ENCODE peak calls at places on chromosomes 13 and 19, in five cellular contexts. One of them, this sample, is unnamed.

GRCh38 chr13:111853766-111854165 is 213.2 kb upstream of the SOX1 start:
- DNase-seq in CD8-positive, alpha-beta T cell: no peak
- DNase-seq in AG04450: no peak
- DNase-seq in tibial artery: peak
- DNase-seq in foreskin fibroblast: no peak
- DNase-seq in this sample: no peak

GRCh38 chr19:7505682-7506384 is 10.1 kb upstream of the ZNF358 start:
- DNase-seq in CD8-positive, alpha-beta T cell: no peak
- DNase-seq in AG04450: no peak
- DNase-seq in tibial artery: no peak
- DNase-seq in foreskin fibroblast: no peak
- DNase-seq in this sample: no peak

GRCh38 chr13:98978280-98978679 is 416 bp upstream of the DOCK9 start:
- DNase-seq in CD8-positive, alpha-beta T cell: no peak
- DNase-seq in AG04450: peak
- DNase-seq in tibial artery: no peak
- DNase-seq in foreskin fibroblast: peak
- DNase-seq in this sample: peak

GRCh38 chr19:48487944-48488343 is 18.8 kb downstream of the CYTH2 start:
- DNase-seq in CD8-positive, alpha-beta T cell: no peak
- DNase-seq in AG04450: no peak
- DNase-seq in tibial artery: peak
- DNase-seq in foreskin fibroblast: peak
- DNase-seq in this sample: no peak

GRCh38 chr19:17061691-17062090 is 13.6 kb downstream of the HAUS8 start:
- DNase-seq in CD8-positive, alpha-beta T cell: no peak
- DNase-seq in AG04450: no peak
- DNase-seq in tibial artery: no peak
- DNase-seq in foreskin fibroblast: no peak
- DNase-seq in this sample: no peak

GRCh38 chr19:19105365-19106060 is 32.8 kb downstream of the TMEM161A start:
- DNase-seq in CD8-positive, alpha-beta T cell: no peak
- DNase-seq in AG04450: no peak
- DNase-seq in tibial artery: no peak
- DNase-seq in foreskin fibroblast: peak
- DNase-seq in this sample: no peak

GRCh38 chr13:50531917-50532899 is 311.3 kb downstream of the DLEU7 start:
- DNase-seq in CD8-positive, alpha-beta T cell: no peak
- DNase-seq in AG04450: no peak
- DNase-seq in tibial artery: no peak
- DNase-seq in foreskin fibroblast: no peak
- DNase-seq in this sample: no peak

GRCh38 chr19:28715157-28715556 is 497.8 kb downstream of the UQCRFS1 start:
- DNase-seq in CD8-positive, alpha-beta T cell: no peak
- DNase-seq in AG04450: no peak
- DNase-seq in tibial artery: no peak
- DNase-seq in foreskin fibroblast: no peak
- DNase-seq in this sample: no peak

GRCh38 chr13:45074721-45075120 is 45.6 kb upstream of the GTF2F2 start:
- DNase-seq in CD8-positive, alpha-beta T cell: no peak
- DNase-seq in AG04450: no peak
- DNase-seq in tibial artery: no peak
- DNase-seq in foreskin fibroblast: no peak
- DNase-seq in this sample: no peak

GRCh38 chr19:42253245-42254082 is 1.5 kb downstream of the ERF start:
- DNase-seq in CD8-positive, alpha-beta T cell: peak
- DNase-seq in AG04450: no peak
- DNase-seq in tibial artery: peak
- DNase-seq in foreskin fibroblast: no peak
- DNase-seq in this sample: no peak

GRCh38 chr19:39308531-39309304 is 11.9 kb downstream of the LRFN1 start:
- DNase-seq in CD8-positive, alpha-beta T cell: no peak
- DNase-seq in AG04450: no peak
- DNase-seq in tibial artery: peak
- DNase-seq in foreskin fibroblast: no peak
- DNase-seq in this sample: no peak

GRCh38 chr13:41652735-41653361 is 195.5 kb downstream of the RGCC start:
- DNase-seq in CD8-positive, alpha-beta T cell: peak
- DNase-seq in AG04450: peak
- DNase-seq in tibial artery: no peak
- DNase-seq in foreskin fibroblast: peak
- DNase-seq in this sample: no peak

GRCh38 chr19:48344892-48345291 is 18.8 kb downstream of the TMEM143 start:
- DNase-seq in CD8-positive, alpha-beta T cell: no peak
- DNase-seq in AG04450: no peak
- DNase-seq in tibial artery: no peak
- DNase-seq in foreskin fibroblast: no peak
- DNase-seq in this sample: no peak

GRCh38 chr13:104015646-104016396 is 949.6 kb upstream of the SLC10A2 start:
- DNase-seq in CD8-positive, alpha-beta T cell: no peak
- DNase-seq in AG04450: peak
- DNase-seq in tibial artery: no peak
- DNase-seq in foreskin fibroblast: no peak
- DNase-seq in this sample: no peak

GRCh38 chr19:5057860-5058259 is 88.9 kb downstream of the KDM4B start:
- DNase-seq in CD8-positive, alpha-beta T cell: no peak
- DNase-seq in AG04450: no peak
- DNase-seq in tibial artery: no peak
- DNase-seq in foreskin fibroblast: no peak
- DNase-seq in this sample: no peak

GRCh38 chr13:94209110-94209509 is 270.4 kb downstream of the DCT start:
- DNase-seq in CD8-positive, alpha-beta T cell: no peak
- DNase-seq in AG04450: no peak
- DNase-seq in tibial artery: no peak
- DNase-seq in foreskin fibroblast: no peak
- DNase-seq in this sample: no peak

GRCh38 chr13:43058318-43058674 is 34.9 kb downstream of the DNAJC15 start:
- DNase-seq in CD8-positive, alpha-beta T cell: no peak
- DNase-seq in AG04450: no peak
- DNase-seq in tibial artery: no peak
- DNase-seq in foreskin fibroblast: peak
- DNase-seq in this sample: no peak

GRCh38 chr19:45939792-45940514 is 25.4 kb upstream of the NANOS2 start:
- DNase-seq in CD8-positive, alpha-beta T cell: no peak
- DNase-seq in AG04450: no peak
- DNase-seq in tibial artery: peak
- DNase-seq in foreskin fibroblast: no peak
- DNase-seq in this sample: no peak

GRCh38 chr19:54023191-54023590 is 31.8 kb downstream of the CACNG6 start:
- DNase-seq in CD8-positive, alpha-beta T cell: no peak
- DNase-seq in AG04450: no peak
- DNase-seq in tibial artery: no peak
- DNase-seq in foreskin fibroblast: no peak
- DNase-seq in this sample: no peak

GRCh38 chr19:3336680-3337523 is 29.5 kb upstream of the NFIC start:
- DNase-seq in CD8-positive, alpha-beta T cell: no peak
- DNase-seq in AG04450: peak
- DNase-seq in tibial artery: peak
- DNase-seq in foreskin fibroblast: peak
- DNase-seq in this sample: peak
- H3K4me3 ChIP-seq in CD8-positive, alpha-beta T cell: no peak
- H3K4me3 ChIP-seq in AG04450: no peak
- H3K4me3 ChIP-seq in tibial artery: peak
- H3K4me3 ChIP-seq in foreskin fibroblast: no peak
- H3K4me3 ChIP-seq in this sample: no peak

GRCh38 chr13:29457299-29457698 is 138.2 kb downstream of the SLC7A1 start:
- DNase-seq in CD8-positive, alpha-beta T cell: no peak
- DNase-seq in AG04450: no peak
- DNase-seq in tibial artery: no peak
- DNase-seq in foreskin fibroblast: peak
- DNase-seq in this sample: peak

GRCh38 chr13:29458419-29458818 is 137.1 kb downstream of the SLC7A1 start:
- DNase-seq in CD8-positive, alpha-beta T cell: no peak
- DNase-seq in AG04450: no peak
- DNase-seq in tibial artery: no peak
- DNase-seq in foreskin fibroblast: no peak
- DNase-seq in this sample: no peak

GRCh38 chr13:29453657-29454056 is 141.8 kb downstream of the SLC7A1 start:
- DNase-seq in CD8-positive, alpha-beta T cell: no peak
- DNase-seq in AG04450: no peak
- DNase-seq in tibial artery: no peak
- DNase-seq in foreskin fibroblast: no peak
- DNase-seq in this sample: no peak

GRCh38 chr13:29454931-29455481 is 140.5 kb downstream of the SLC7A1 start:
- DNase-seq in CD8-positive, alpha-beta T cell: no peak
- DNase-seq in AG04450: no peak
- DNase-seq in tibial artery: no peak
- DNase-seq in foreskin fibroblast: no peak
- DNase-seq in this sample: no peak

DNA sequence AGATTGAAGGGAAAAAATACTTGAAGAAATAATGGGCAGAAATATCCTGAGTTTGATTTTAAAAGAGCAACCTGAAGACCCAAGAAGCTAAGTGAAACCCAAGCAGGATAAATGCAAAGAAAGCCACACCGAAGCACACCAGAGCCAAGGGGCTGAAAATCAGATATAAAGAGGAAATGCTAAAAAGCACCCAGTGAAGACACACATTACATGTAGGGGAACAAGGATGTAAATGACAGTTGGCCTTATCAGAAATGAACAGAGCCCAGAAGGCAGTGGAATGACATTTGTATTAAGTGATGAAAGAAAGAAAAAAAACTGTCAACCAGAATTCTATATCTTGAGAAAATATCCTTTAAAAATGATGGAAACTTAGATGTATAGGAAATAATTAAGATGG is 139.1 kb downstream of the SLC7A1 start:
- DNase-seq in CD8-positive, alpha-beta T cell: no peak
- DNase-seq in AG04450: no peak
- DNase-seq in tibial artery: no peak
- DNase-seq in foreskin fibroblast: no peak
- DNase-seq in this sample: no peak
- H3K4me3 ChIP-seq in CD8-positive, alpha-beta T cell: no peak
- H3K4me3 ChIP-seq in AG04450: no peak
- H3K4me3 ChIP-seq in tibial artery: no peak
- H3K4me3 ChIP-seq in foreskin fibroblast: no peak
- H3K4me3 ChIP-seq in this sample: no peak

GRCh38 chr19:31233288-31233687 is 115.9 kb downstream of the TSHZ3 start:
- DNase-seq in CD8-positive, alpha-beta T cell: no peak
- DNase-seq in AG04450: no peak
- DNase-seq in tibial artery: no peak
- DNase-seq in foreskin fibroblast: no peak
- DNase-seq in this sample: no peak

GRCh38 chr19:31232220-31232619 is 117.0 kb downstream of the TSHZ3 start:
- DNase-seq in CD8-positive, alpha-beta T cell: no peak
- DNase-seq in AG04450: peak
- DNase-seq in tibial artery: no peak
- DNase-seq in foreskin fibroblast: no peak
- DNase-seq in this sample: no peak

GRCh38 chr19:31235806-31236205 is 113.4 kb downstream of the TSHZ3 start:
- DNase-seq in CD8-positive, alpha-beta T cell: no peak
- DNase-seq in AG04450: no peak
- DNase-seq in tibial artery: no peak
- DNase-seq in foreskin fibroblast: no peak
- DNase-seq in this sample: no peak

GRCh38 chr19:31231181-31231580 is 118.1 kb downstream of the TSHZ3 start:
- DNase-seq in CD8-positive, alpha-beta T cell: no peak
- DNase-seq in AG04450: no peak
- DNase-seq in tibial artery: no peak
- DNase-seq in foreskin fibroblast: no peak
- DNase-seq in this sample: no peak

DNA sequence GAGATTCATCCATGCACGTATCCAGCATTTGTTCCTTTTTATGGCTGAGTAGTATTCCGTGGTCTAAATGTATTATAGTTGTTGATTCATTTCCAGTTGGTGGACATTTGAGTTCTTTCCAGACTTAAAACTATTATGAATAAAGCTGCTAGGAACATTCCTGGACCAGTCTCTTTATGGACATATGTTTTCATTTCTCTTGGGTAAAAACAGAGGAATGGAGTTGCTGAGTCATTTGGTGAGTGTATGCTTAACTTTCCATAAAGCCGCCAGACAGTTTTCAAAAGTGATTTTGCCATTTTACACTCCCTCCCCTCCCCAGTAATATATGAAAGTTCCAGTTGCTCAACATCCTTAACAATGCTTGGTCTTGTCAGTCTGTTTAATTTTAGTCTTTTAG is 116.4 kb downstream of the TSHZ3 start:
- DNase-seq in CD8-positive, alpha-beta T cell: no peak
- DNase-seq in AG04450: peak
- DNase-seq in tibial artery: no peak
- DNase-seq in foreskin fibroblast: peak
- DNase-seq in this sample: peak
- H3K4me3 ChIP-seq in CD8-positive, alpha-beta T cell: no peak
- H3K4me3 ChIP-seq in AG04450: no peak
- H3K4me3 ChIP-seq in tibial artery: no peak
- H3K4me3 ChIP-seq in foreskin fibroblast: no peak
- H3K4me3 ChIP-seq in this sample: no peak

GRCh38 chr13:29936961-29937360 is 86.5 kb upstream of the UBL3 start:
- DNase-seq in CD8-positive, alpha-beta T cell: no peak
- DNase-seq in AG04450: no peak
- DNase-seq in tibial artery: no peak
- DNase-seq in foreskin fibroblast: no peak
- DNase-seq in this sample: no peak

GRCh38 chr13:29939158-29939557 is 88.7 kb upstream of the UBL3 start:
- DNase-seq in CD8-positive, alpha-beta T cell: no peak
- DNase-seq in AG04450: no peak
- DNase-seq in tibial artery: no peak
- DNase-seq in foreskin fibroblast: no peak
- DNase-seq in this sample: no peak

GRCh38 chr13:29936051-29936813 is 85.8 kb upstream of the UBL3 start:
- DNase-seq in CD8-positive, alpha-beta T cell: peak
- DNase-seq in AG04450: no peak
- DNase-seq in tibial artery: no peak
- DNase-seq in foreskin fibroblast: no peak
- DNase-seq in this sample: no peak

GRCh38 chr13:29937379-29937778 is 87.0 kb upstream of the UBL3 start:
- DNase-seq in CD8-positive, alpha-beta T cell: no peak
- DNase-seq in AG04450: no peak
- DNase-seq in tibial artery: no peak
- DNase-seq in foreskin fibroblast: no peak
- DNase-seq in this sample: no peak

DNA sequence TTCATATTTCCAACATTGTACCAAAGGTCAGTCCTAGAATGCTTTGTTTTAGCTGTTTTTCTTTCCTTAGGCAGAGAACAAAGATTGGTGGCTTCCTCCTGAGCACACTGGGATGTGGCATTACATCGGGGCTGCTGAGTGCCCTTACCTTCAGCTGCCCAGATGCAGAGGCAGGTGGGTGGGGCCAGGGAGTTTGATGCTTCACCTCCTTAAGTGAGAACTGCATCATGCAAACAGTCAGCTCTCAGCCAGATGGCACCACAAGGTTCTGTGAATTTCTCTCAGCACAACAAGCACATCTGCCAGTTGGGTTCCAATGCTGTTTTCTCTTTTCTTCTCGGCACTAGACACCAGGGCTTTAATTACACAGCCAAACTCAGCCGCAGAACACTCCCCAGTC is 87.4 kb upstream of the UBL3 start:
- DNase-seq in CD8-positive, alpha-beta T cell: peak
- DNase-seq in AG04450: no peak
- DNase-seq in tibial artery: no peak
- DNase-seq in foreskin fibroblast: no peak
- DNase-seq in this sample: no peak
- H3K4me3 ChIP-seq in CD8-positive, alpha-beta T cell: no peak
- H3K4me3 ChIP-seq in AG04450: no peak
- H3K4me3 ChIP-seq in tibial artery: no peak
- H3K4me3 ChIP-seq in foreskin fibroblast: no peak
- H3K4me3 ChIP-seq in this sample: no peak

This sample was measured in skeletal muscle cell.